ENCODE peak calls at places on chromosome 21, in nine cellular contexts. H, M, P, D, R, Z, B, A and C are unnamed samples.

GRCh38 chr21:20996421-20997307 is 1.5 kb upstream of the NCAM2 start:
- DNase-seq in H (no peak), P (no peak), B (no peak), M (no peak), A (no peak), D (peak; percentile 31), R (peak; percentile 6), Z (no peak), C (no peak)

GRCh38 chr21:43690346-43690745 is 28.6 kb upstream of the PDXK start:
- DNase-seq in R (no peak), A (no peak), D (no peak), M (no peak), P (no peak), Z (no peak), H (no peak), B (no peak), C (no peak)

GRCh38 chr21:39610705-39611104 is 2.0 kb upstream of the B3GALT5 start:
- DNase-seq in R (no peak), P (no peak), H (no peak), A (peak; percentile 40), M (no peak), B (no peak), D (peak; percentile 76), Z (no peak), C (no peak)

GRCh38 chr21:29332461-29333354 is 34.0 kb downstream of the BACH1 start:
- DNase-seq in P (no peak), H (no peak), D (no peak), B (no peak), M (no peak), A (no peak), R (no peak), Z (no peak), C (no peak)

GRCh38 chr21:29372063-29372802 is 73.5 kb downstream of the BACH1 start:
- DNase-seq in R (peak; percentile 71), H (peak; percentile 67), D (peak; percentile 56), B (peak; percentile 94), A (peak; percentile 25), M (peak; percentile 64), Z (no peak), P (peak; percentile 33), C (no peak)

GRCh38 chr21:21002137-21002536 is 3.9 kb downstream of the NCAM2 start:
- DNase-seq in M (no peak), H (no peak), P (no peak), D (no peak), Z (no peak), R (no peak), B (no peak), A (no peak), C (no peak)

GRCh38 chr21:14734191-14734590 is 188.1 kb upstream of the SAMSN1 start:
- DNase-seq in H (no peak), B (no peak), Z (no peak), D (no peak), A (no peak), P (no peak), M (no peak), R (no peak), C (no peak)

GRCh38 chr21:35136586-35137254 is 87.6 kb upstream of the RUNX1 start:
- DNase-seq in A (no peak), R (no peak), D (no peak), H (peak; percentile 72), P (peak; percentile 31), Z (no peak), B (no peak), M (no peak), C (no peak)

GRCh38 chr21:46039891-46040660 is 57.8 kb upstream of the COL6A2 start:
- DNase-seq in M (peak; percentile 47), B (no peak), R (no peak), Z (no peak), A (no peak), P (no peak), D (no peak), H (no peak), C (no peak)

GRCh38 chr21:46038871-46039397 is 57.4 kb downstream of the COL6A1 start:
- DNase-seq in R (no peak), M (peak; percentile 76), H (no peak), D (no peak), P (no peak), Z (peak; percentile 76), A (peak; percentile 39), B (no peak), C (peak; percentile 70)

GRCh38 chr21:46038341-46038829 is 56.8 kb downstream of the COL6A1 start:
- DNase-seq in B (no peak), H (no peak), R (no peak), P (no peak), Z (no peak), D (no peak), A (no peak), M (no peak), C (no peak)

GRCh38 chr21:46040707-46041106 is 57.2 kb upstream of the COL6A2 start:
- DNase-seq in H (no peak), A (no peak), M (no peak), B (no peak), P (no peak), Z (no peak), D (no peak), R (no peak), C (no peak)

DNA sequence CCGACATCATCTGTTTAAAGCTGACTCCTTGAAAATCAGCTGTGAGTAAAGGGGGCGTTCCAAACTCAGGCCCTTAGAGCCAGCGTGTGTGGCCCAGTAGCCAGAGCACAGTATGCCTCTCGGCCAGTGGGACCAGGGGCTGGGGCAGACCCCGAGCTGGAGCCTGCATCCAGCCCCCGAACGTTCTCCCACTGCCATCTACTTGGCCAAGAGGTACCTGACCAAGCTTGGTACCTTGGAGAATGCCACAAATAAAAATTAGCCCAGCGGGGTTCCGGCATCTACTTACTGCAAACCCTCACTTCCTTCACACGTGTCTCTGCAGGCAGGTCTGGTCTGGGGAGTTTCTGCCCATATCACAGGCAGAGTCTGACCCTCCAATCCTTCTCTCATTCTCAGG is 56.7 kb upstream of the COL6A2 start:
- DNase-seq in Z (no peak), H (no peak), D (no peak), B (no peak), R (no peak), M (no peak), A (no peak), P (no peak), C (no peak)
- H3K27me3 ChIP-seq in Z (no peaks in the 10 kb centered on the region), H (no peaks in the 10 kb centered on the region), D (no peaks in the 10 kb centered on the region), B (no peaks in the 10 kb centered on the region), R (no peaks in the 10 kb centered on the region), M (no peaks in the 10 kb centered on the region), A (no peaks in the 10 kb centered on the region), P (no peaks in the 10 kb centered on the region), C (no peaks in the 10 kb centered on the region)

GRCh38 chr21:41958886-41959563 is 5.2 kb upstream of the C2CD2 start:
- DNase-seq in H (no peak), P (no peak), D (no peak), B (no peak), M (no peak), A (no peak), R (no peak), Z (no peak), C (no peak)

GRCh38 chr21:41960386-41960785 is 6.6 kb upstream of the C2CD2 start:
- DNase-seq in Z (no peak), D (no peak), B (no peak), H (no peak), M (no peak), A (no peak), P (no peak), R (no peak), C (no peak)

GRCh38 chr21:41961753-41962152 is 7.9 kb upstream of the C2CD2 start:
- DNase-seq in P (no peak), R (no peak), M (no peak), D (no peak), H (no peak), B (no peak), Z (no peak), A (no peak), C (no peak)

GRCh38 chr21:41962425-41962966 is 8.7 kb upstream of the C2CD2 start:
- DNase-seq in Z (no peak), R (no peak), M (no peak), H (no peak), A (no peak), P (no peak), D (no peak), B (no peak), C (no peak)

DNA sequence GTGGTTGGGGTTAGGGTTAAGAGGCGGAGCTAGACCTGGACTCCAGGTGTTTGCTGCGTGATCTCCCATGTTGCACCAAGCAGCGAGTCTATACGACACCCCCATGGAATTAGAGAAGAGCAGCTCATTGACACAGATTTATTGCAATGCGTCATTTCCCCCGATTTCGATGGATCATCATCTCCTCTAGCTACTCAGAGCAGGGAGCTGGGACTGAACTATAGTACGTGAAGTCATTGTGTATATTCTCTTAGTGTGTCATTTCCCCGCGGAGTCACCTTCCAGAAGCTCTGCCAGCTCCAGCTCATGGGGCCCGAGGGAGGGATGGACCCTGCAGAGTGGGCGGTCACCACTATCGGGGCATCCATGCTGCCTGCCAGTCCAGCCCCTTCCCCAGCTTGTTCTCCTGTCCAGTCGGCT is 7.5 kb upstream of the C2CD2 start:
- DNase-seq in H (no peak), B (no peak), Z (no peak), M (no peak), P (no peak), D (no peak), A (no peak), R (no peak), C (no peak)
- H3K4me1 ChIP-seq in H (peaks cover 30% of the 10 kb centered on the region), B (no peaks in the 10 kb centered on the region), Z (peaks cover 24% of the 10 kb centered on the region), M (peaks cover 17% of the 10 kb centered on the region), P (peaks cover 34% of the 10 kb centered on the region), D (no peaks in the 10 kb centered on the region), A (peaks cover 3% of the 10 kb centered on the region), R (peaks cover 5% of the 10 kb centered on the region), C (peaks cover 16% of the 10 kb centered on the region)

GRCh38 chr21:38600106-38600505 is 101.8 kb upstream of the ERG start:
- DNase-seq in D (no peak), A (no peak), Z (no peak), H (no peak), B (no peak), P (no peak), R (no peak), M (no peak), C (no peak)

GRCh38 chr21:38597436-38597835 is 99.2 kb upstream of the ERG start:
- DNase-seq in M (no peak), Z (no peak), H (no peak), R (no peak), D (no peak), P (no peak), B (no peak), A (no peak), C (no peak)

GRCh38 chr21:38599381-38599975 is 101.2 kb upstream of the ERG start:
- DNase-seq in R (no peak), B (no peak), D (no peak), M (no peak), A (no peak), P (no peak), Z (no peak), H (no peak), C (no peak)

GRCh38 chr21:38596264-38597042 is 98.2 kb upstream of the ERG start:
- DNase-seq in B (no peak), H (no peak), Z (no peak), A (no peak), M (no peak), D (no peak), R (no peak), P (no peak), C (no peak)

DNA sequence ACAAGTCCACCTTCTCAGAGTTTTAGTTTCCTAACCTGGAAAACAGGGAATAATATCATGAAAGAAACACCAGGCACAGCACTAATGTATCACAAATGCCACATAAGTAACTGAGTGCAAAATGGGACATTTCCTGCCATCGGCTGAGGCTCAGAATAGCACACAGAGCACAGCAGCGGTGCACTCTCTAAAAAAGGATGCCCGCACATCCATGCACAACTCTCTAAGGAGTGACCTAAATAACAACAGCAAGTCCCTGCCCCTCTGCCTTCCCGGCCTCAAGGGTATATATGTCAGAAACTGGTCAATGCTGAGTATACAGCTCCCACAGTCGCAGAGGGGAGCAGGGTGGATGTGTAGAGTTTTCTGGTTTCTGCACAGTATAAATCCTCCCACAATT is 100.1 kb upstream of the ERG start:
- DNase-seq in B (no peak), M (no peak), D (no peak), H (no peak), A (no peak), R (no peak), Z (no peak), P (no peak), C (no peak)
- H3K27me3 ChIP-seq in B (no peaks in the 10 kb centered on the region), M (no peaks in the 10 kb centered on the region), D (no peaks in the 10 kb centered on the region), H (peaks cover 80% of the 10 kb centered on the region), A (no peaks in the 10 kb centered on the region), R (no peaks in the 10 kb centered on the region), Z (peaks cover 88% of the 10 kb centered on the region), P (no peaks in the 10 kb centered on the region), C (no peaks in the 10 kb centered on the region)

DNA sequence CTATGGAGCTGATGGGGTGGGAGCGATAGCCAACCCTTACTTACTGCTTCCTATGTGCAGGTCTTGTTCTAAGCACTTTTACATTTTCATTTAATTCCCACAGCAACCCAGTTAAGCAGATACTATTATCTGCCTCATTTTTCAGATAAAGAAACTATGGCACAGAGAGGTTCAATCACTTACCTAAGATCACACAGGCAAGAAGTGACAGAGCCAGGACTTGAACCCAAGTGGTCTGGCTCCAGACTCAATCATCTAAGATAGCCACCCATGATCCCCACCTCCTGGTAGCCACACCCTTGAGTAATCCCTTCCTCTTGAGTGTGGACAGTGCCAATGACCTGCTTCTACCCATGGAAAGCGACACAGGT is 23.2 kb upstream of the IFNAR1 start:
- DNase-seq in A (no peak), P (no peak), R (no peak), D (no peak), M (no peak), H (no peak), Z (no peak), B (no peak), C (no peak)
- H3K4me1 ChIP-seq in A (peaks cover 14% of the 10 kb centered on the region), P (peaks cover 17% of the 10 kb centered on the region), R (no peaks in the 10 kb centered on the region), D (no peaks in the 10 kb centered on the region), M (no peaks in the 10 kb centered on the region), H (peaks cover 8% of the 10 kb centered on the region), Z (peaks cover 36% of the 10 kb centered on the region), B (peaks cover 33% of the 10 kb centered on the region), C (peaks cover 33% of the 10 kb centered on the region)